ENCODE peak calls at places on chromosomes 12 and 14, in nine cellular contexts. O, B, C, M, A, U, K, I and G are unnamed samples.

GRCh38 chr12:54723653-54724256 is 75.6 kb upstream of the DCD start:
- DNase-seq in U (peak; percentile 5), I (no peak), M (no peak), O (peak; percentile 47), K (no peak), C (no peak), A (peak; percentile 14), B (peak; percentile 46), G (peak; percentile 8)

GRCh38 chr12:124680863-124681778 is 113.7 kb upstream of the NCOR2 start:
- DNase-seq in O (peak; percentile 59), C (peak; percentile 83), M (peak; percentile 75), A (peak; percentile 93), B (peak; percentile 96), U (no peak), K (peak; percentile 77), I (peak; percentile 39), G (no peak)

GRCh38 chr14:32345311-32345771 is 16.2 kb downstream of the AKAP6 start:
- DNase-seq in B (no peak), M (peak; percentile 22), K (no peak), U (no peak), I (no peak), C (no peak), O (no peak), A (peak; percentile 7), G (no peak)

GRCh38 chr14:34038358-34039057 is 87.6 kb upstream of the EGLN3 start:
- DNase-seq in B (no peak), A (no peak), U (no peak), O (no peak), M (no peak), C (no peak), K (no peak), I (no peak), G (no peak)

GRCh38 chr12:59031313-59031712 is 111.0 kb upstream of the LRIG3 start:
- DNase-seq in O (no peak), K (no peak), M (no peak), A (no peak), B (no peak), I (no peak), C (no peak), U (no peak), G (no peak)

GRCh38 chr14:52314521-52315354 is 626 bp downstream of the PTGER2 start:
- DNase-seq in M (peak; percentile 40), K (peak; percentile 76), U (peak; percentile 22), C (peak; percentile 34), B (peak; percentile 35), A (peak; percentile 19), I (no peak), O (peak; percentile 39), G (no peak)

GRCh38 chr12:104623920-104624319 is 167.2 kb downstream of the CHST11 start:
- DNase-seq in A (no peak), C (no peak), O (no peak), K (no peak), I (no peak), M (no peak), U (no peak), B (no peak), G (no peak)

GRCh38 chr14:100278702-100279101 is 27.5 kb downstream of the SLC25A29 start:
- DNase-seq in I (peak; percentile 63), O (no peak), U (no peak), A (peak; percentile 44), M (peak; percentile 67), K (no peak), C (no peak), B (peak; percentile 71), G (no peak)

GRCh38 chr14:103662591-103662990 is 33.6 kb downstream of the KLC1 start:
- DNase-seq in U (no peak), B (no peak), C (no peak), M (no peak), O (no peak), I (no peak), K (no peak), A (no peak), G (no peak)

GRCh38 chr12:84738481-84738972 is 174.1 kb downstream of the SLC6A15 start:
- DNase-seq in K (no peak), A (no peak), U (no peak), O (no peak), M (peak; percentile 38), B (peak; percentile 10), C (no peak), I (peak; percentile 89), G (no peak)

GRCh38 chr14:55092326-55092725 is 36.7 kb upstream of the LGALS3 start:
- DNase-seq in U (no peak), K (no peak), I (no peak), C (no peak), B (no peak), A (no peak), O (no peak), M (no peak), G (no peak)

GRCh38 chr12:100908501-100908900 is 113.9 kb downstream of the ANO4 start:
- DNase-seq in O (no peak), C (no peak), A (no peak), M (peak; percentile 58), K (no peak), B (peak; percentile 84), I (peak; percentile 1), U (no peak), G (no peak)

GRCh38 chr12:46963977-46964376 is 115.4 kb upstream of the PCED1B start:
- DNase-seq in M (peak; percentile 22), O (no peak), I (no peak), U (no peak), K (no peak), A (no peak), C (no peak), B (peak; percentile 22), G (no peak)

GRCh38 chr14:19918553-19919264 is 1.7 kb upstream of the OR4K5 start:
- DNase-seq in B (no peak), M (no peak), O (no peak), K (no peak), I (no peak), A (no peak), C (no peak), U (no peak), G (no peak)

GRCh38 chr14:56280843-56281242 is 162.6 kb downstream of the PELI2 start:
- DNase-seq in C (no peak), M (no peak), K (no peak), A (peak; percentile 10), O (peak; percentile 64), U (no peak), I (no peak), B (no peak), G (no peak)

GRCh38 chr12:110641512-110641911 is 27.6 kb downstream of the TCTN1 start:
- DNase-seq in K (no peak), I (no peak), B (no peak), C (peak; percentile 46), U (no peak), A (no peak), O (peak; percentile 59), M (peak; percentile 54), G (no peak)

GRCh38 chr12:122867701-122868461 is 28.0 kb downstream of the VPS37B start:
- DNase-seq in M (no peak), B (peak; percentile 48), U (no peak), O (peak; percentile 71), I (no peak), C (peak; percentile 71), A (peak; percentile 79), K (peak; percentile 74), G (no peak)

GRCh38 chr14:65100905-65101541 is 1.3 kb downstream of the MAX start:
- DNase-seq in A (peak; percentile 36), K (no peak), C (no peak), U (no peak), B (peak; percentile 12), O (no peak), M (no peak), I (no peak), G (no peak)

GRCh38 chr14:90344285-90344684 is 12.5 kb upstream of the NRDE2 start:
- DNase-seq in C (no peak), U (no peak), B (no peak), A (no peak), I (no peak), O (peak; percentile 23), K (no peak), M (no peak), G (no peak)

GRCh38 chr14:101004954-101005353 is 101.4 kb upstream of the RTL1 start:
- DNase-seq in K (no peak), B (peak; percentile 33), C (no peak), U (no peak), I (no peak), O (no peak), A (no peak), M (peak; percentile 71), G (no peak)

GRCh38 chr12:49335118-49335954 is 1.7 kb downstream of the C1QL4 start:
- DNase-seq in C (no peak), A (no peak), U (no peak), M (no peak), O (no peak), I (no peak), B (no peak), K (no peak), G (no peak)

GRCh38 chr12:4978737-4979136 is 64.9 kb upstream of the KCNA5 start:
- DNase-seq in A (no peak), C (peak; percentile 38), O (no peak), B (no peak), I (no peak), K (no peak), M (no peak), U (no peak), G (no peak)

GRCh38 chr12:103600967-103601728 is 14.1 kb downstream of the STAB2 start:
- DNase-seq in I (no peak), B (no peak), A (peak; percentile 17), U (no peak), O (no peak), K (no peak), C (no peak), M (no peak), G (no peak)

GRCh38 chr12:116406529-116406928 is 129.0 kb upstream of the MED13L start:
- DNase-seq in B (peak; percentile 87), U (no peak), C (peak; percentile 90), A (no peak), K (peak; percentile 94), O (peak; percentile 12), I (peak; percentile 89), M (no peak), G (no peak)

GRCh38 chr14:64760146-64760755 is 56.0 kb downstream of the PLEKHG3 start:
- DNase-seq in O (peak; percentile 56), K (peak; percentile 86), M (peak; percentile 41), I (peak; percentile 29), U (peak; percentile 50), B (peak; percentile 68), A (peak; percentile 43), C (peak; percentile 59), G (peak; percentile 55)

GRCh38 chr14:89669209-89669608 is 252.2 kb upstream of the FOXN3 start:
- DNase-seq in M (no peak), B (no peak), C (peak; percentile 21), I (no peak), O (no peak), U (no peak), K (no peak), A (no peak), G (no peak)

GRCh38 chr14:63551338-63551737 is 8.2 kb upstream of the PPP2R5E start:
- DNase-seq in A (peak; percentile 4), O (no peak), U (no peak), C (no peak), M (peak; percentile 9), I (no peak), B (peak; percentile 64), K (no peak), G (no peak)

GRCh38 chr12:58529114-58529665 is 391.1 kb downstream of the LRIG3 start:
- DNase-seq in I (peak; percentile 66), B (peak; percentile 91), A (peak; percentile 33), U (no peak), K (no peak), O (no peak), M (peak; percentile 86), C (no peak), G (no peak)

GRCh38 chr14:68784298-68784910 is 8.5 kb downstream of the ZFP36L1 start:
- DNase-seq in M (no peak), C (no peak), B (peak; percentile 71), K (no peak), I (no peak), A (no peak), U (no peak), O (no peak), G (no peak)

GRCh38 chr12:114407566-114408411 is 1.8 kb upstream of the TBX5 start:
- DNase-seq in I (peak; percentile 80), C (no peak), K (peak; percentile 50), A (no peak), U (no peak), M (no peak), O (no peak), B (peak; percentile 84), G (no peak)

GRCh38 chr12:111777345-111778045 is 10.8 kb downstream of the ALDH2 start:
- DNase-seq in B (no peak), O (no peak), U (no peak), C (no peak), I (no peak), A (peak; percentile 10), M (no peak), K (peak; percentile 74), G (no peak)